ENCODE peak calls at places on chromosome 22, in six cellular contexts. S, K, R, X, P and D are unnamed samples.

GRCh38 chr22:41286639-41287091 is 678 bp upstream of the RANGAP1 start:
- DNase-seq in K (no peak), P (no peak), S (no peak), X (no peak), R (no peak), D (no peak)

GRCh38 chr22:31230871-31231621 is 18.9 kb downstream of the LIMK2 start:
- DNase-seq in P (no peak), K (no peak), R (no peak), X (no peak), S (peak; percentile 65), D (no peak)

GRCh38 chr22:49972163-49973017 is 11.8 kb downstream of the PIM3 start:
- DNase-seq in X (no peak), K (no peak), P (no peak), S (no peak), R (no peak), D (no peak)

GRCh38 chr22:22033803-22034468 is 51.3 kb upstream of the TOP3B start:
- DNase-seq in P (no peak), K (no peak), R (no peak), X (no peak), S (no peak), D (no peak)

GRCh38 chr22:39309364-39309861 is 10.0 kb downstream of the RPL3 start:
- DNase-seq in S (no peak), K (no peak), R (no peak), P (no peak), X (peak; percentile 72), D (no peak)

GRCh38 chr22:42613869-42614268 is 814 bp downstream of the POLDIP3 start:
- DNase-seq in K (no peak), R (no peak), S (no peak), P (no peak), X (no peak), D (no peak)

GRCh38 chr22:30286813-30287625 is 2.3 kb downstream of the CASTOR1 start:
- DNase-seq in P (no peak), X (no peak), R (peak; percentile 75), S (peak; percentile 93), K (no peak), D (no peak)

GRCh38 chr22:32494971-32495370 is 20.4 kb downstream of the FBXO7 start:
- DNase-seq in S (no peak), R (no peak), P (no peak), K (no peak), X (no peak), D (no peak)

GRCh38 chr22:49348631-49349030 is 479.0 kb downstream of the BRD1 start:
- DNase-seq in K (no peak), X (no peak), R (no peak), P (no peak), S (no peak), D (no peak)

GRCh38 chr22:44347549-44347948 is 34.8 kb upstream of the SHISAL1 start:
- DNase-seq in X (no peak), R (no peak), P (no peak), K (no peak), S (no peak), D (no peak)

GRCh38 chr22:42833104-42833503 is 24.0 kb downstream of the ARFGAP3 start:
- DNase-seq in R (no peak), S (no peak), X (no peak), P (no peak), K (no peak), D (no peak)

GRCh38 chr22:45863981-45864751 is 112.8 kb downstream of the WNT7B start:
- DNase-seq in X (peak; percentile 70), K (peak; percentile 38), S (peak; percentile 79), R (peak; percentile 34), P (peak; percentile 14), D (peak; percentile 10)

GRCh38 chr22:25202290-25202921 is 2.7 kb downstream of the CRYBB3 start:
- DNase-seq in S (peak; percentile 64), P (peak; percentile 39), R (peak; percentile 4), X (peak; percentile 63), K (no peak), D (no peak)

GRCh38 chr22:45226681-45227186 is 14.0 kb downstream of the KIAA0930 start:
- DNase-seq in P (no peak), S (no peak), X (peak; percentile 65), K (no peak), R (no peak), D (no peak)